ENCODE peak calls at places on chromosomes 4 and X, in seven cellular contexts. One of them, this sample, is unnamed.

GRCh38 chrX:40871385-40872082 is 136.2 kb upstream of the MED14 start:
- DNase-seq in CD4-positive, CD25-positive, alpha-beta regulatory T cell: no peak
- DNase-seq in ovary: no peak
- DNase-seq in right lobe of liver: no peak
- DNase-seq in body of pancreas: no peak
- DNase-seq in neuronal stem cell: no peak
- DNase-seq in tibial nerve: no peak
- DNase-seq in this sample: peak; percentile 6

GRCh38 chr4:114318309-114318708 is 280.3 kb upstream of the UGT8 start:
- DNase-seq in right lobe of liver: no peak
- DNase-seq in neuronal stem cell: no peak
- DNase-seq in CD4-positive, CD25-positive, alpha-beta regulatory T cell: no peak
- DNase-seq in ovary: no peak
- DNase-seq in tibial nerve: no peak
- DNase-seq in body of pancreas: no peak
- DNase-seq in this sample: no peak

GRCh38 chrX:135273162-135273561 is 21.3 kb downstream of the ETDA start:
- DNase-seq in tibial nerve: no peak
- DNase-seq in CD4-positive, CD25-positive, alpha-beta regulatory T cell: no peak
- DNase-seq in right lobe of liver: no peak
- DNase-seq in neuronal stem cell: no peak
- DNase-seq in ovary: no peak
- DNase-seq in body of pancreas: no peak
- DNase-seq in this sample: no peak

GRCh38 chrX:140762061-140762460 is 52.5 kb downstream of the LINC00632 start:
- DNase-seq in neuronal stem cell: peak; percentile 43
- DNase-seq in tibial nerve: no peak
- DNase-seq in ovary: peak; percentile 23
- DNase-seq in right lobe of liver: peak; percentile 46
- DNase-seq in CD4-positive, CD25-positive, alpha-beta regulatory T cell: no peak
- DNase-seq in body of pancreas: peak; percentile 35
- DNase-seq in this sample: peak; percentile 25

GRCh38 chr4:158775091-158775651 is 6.3 kb downstream of the FNIP2 start:
- DNase-seq in neuronal stem cell: no peak
- DNase-seq in tibial nerve: no peak
- DNase-seq in body of pancreas: no peak
- DNase-seq in ovary: no peak
- DNase-seq in CD4-positive, CD25-positive, alpha-beta regulatory T cell: no peak
- DNase-seq in right lobe of liver: no peak
- DNase-seq in this sample: no peak

GRCh38 chr4:24557036-24558022 is 27.0 kb downstream of the DHX15 start:
- DNase-seq in right lobe of liver: no peak
- DNase-seq in neuronal stem cell: no peak
- DNase-seq in body of pancreas: no peak
- DNase-seq in tibial nerve: no peak
- DNase-seq in CD4-positive, CD25-positive, alpha-beta regulatory T cell: no peak
- DNase-seq in ovary: no peak
- DNase-seq in this sample: no peak

GRCh38 chrX:152932598-152933175 is 34.8 kb downstream of the ZNF185 start:
- DNase-seq in body of pancreas: no peak
- DNase-seq in CD4-positive, CD25-positive, alpha-beta regulatory T cell: no peak
- DNase-seq in ovary: no peak
- DNase-seq in tibial nerve: no peak
- DNase-seq in neuronal stem cell: no peak
- DNase-seq in right lobe of liver: no peak
- DNase-seq in this sample: no peak

GRCh38 chr4:6939761-6940743 is 30.4 kb downstream of the TBC1D14 start:
- DNase-seq in CD4-positive, CD25-positive, alpha-beta regulatory T cell: no peak
- DNase-seq in neuronal stem cell: no peak
- DNase-seq in ovary: no peak
- DNase-seq in body of pancreas: no peak
- DNase-seq in tibial nerve: no peak
- DNase-seq in right lobe of liver: no peak
- DNase-seq in this sample: no peak

GRCh38 chr4:7939377-7940108 is at the start of gene AFAP1:
- DNase-seq in tibial nerve: peak; percentile 81
- DNase-seq in ovary: peak; percentile 92
- DNase-seq in neuronal stem cell: peak; percentile 87
- DNase-seq in body of pancreas: peak; percentile 89
- DNase-seq in right lobe of liver: peak; percentile 84
- DNase-seq in CD4-positive, CD25-positive, alpha-beta regulatory T cell: peak; percentile 80
- DNase-seq in this sample: peak; percentile 91

GRCh38 chr4:123893746-123894095 is 497.1 kb downstream of the SPRY1 start:
- DNase-seq in neuronal stem cell: no peak
- DNase-seq in ovary: no peak
- DNase-seq in right lobe of liver: no peak
- DNase-seq in CD4-positive, CD25-positive, alpha-beta regulatory T cell: no peak
- DNase-seq in body of pancreas: no peak
- DNase-seq in tibial nerve: no peak
- DNase-seq in this sample: no peak

GRCh38 chrX:124441971-124442370 is 95.6 kb downstream of the SH2D1A start:
- DNase-seq in tibial nerve: no peak
- DNase-seq in ovary: no peak
- DNase-seq in CD4-positive, CD25-positive, alpha-beta regulatory T cell: no peak
- DNase-seq in body of pancreas: no peak
- DNase-seq in right lobe of liver: no peak
- DNase-seq in neuronal stem cell: no peak
- DNase-seq in this sample: no peak

GRCh38 chr4:38046735-38047487 is 86.7 kb downstream of the PTTG2 start:
- DNase-seq in ovary: no peak
- DNase-seq in CD4-positive, CD25-positive, alpha-beta regulatory T cell: no peak
- DNase-seq in right lobe of liver: no peak
- DNase-seq in tibial nerve: no peak
- DNase-seq in body of pancreas: no peak
- DNase-seq in neuronal stem cell: peak; percentile 17
- DNase-seq in this sample: no peak

GRCh38 chr4:162510115-162510514 is 346.3 kb upstream of the FSTL5 start:
- DNase-seq in ovary: no peak
- DNase-seq in body of pancreas: no peak
- DNase-seq in neuronal stem cell: no peak
- DNase-seq in right lobe of liver: no peak
- DNase-seq in CD4-positive, CD25-positive, alpha-beta regulatory T cell: no peak
- DNase-seq in tibial nerve: no peak
- DNase-seq in this sample: no peak

GRCh38 chrX:154738013-154738738 is 12.7 kb downstream of the GAB3 start:
- DNase-seq in neuronal stem cell: no peak
- DNase-seq in right lobe of liver: no peak
- DNase-seq in tibial nerve: no peak
- DNase-seq in ovary: no peak
- DNase-seq in CD4-positive, CD25-positive, alpha-beta regulatory T cell: no peak
- DNase-seq in body of pancreas: peak; percentile 15
- DNase-seq in this sample: peak; percentile 59

GRCh38 chr4:121597346-121597934 is 99.3 kb downstream of the ANXA5 start:
- DNase-seq in body of pancreas: no peak
- DNase-seq in tibial nerve: no peak
- DNase-seq in neuronal stem cell: no peak
- DNase-seq in ovary: no peak
- DNase-seq in CD4-positive, CD25-positive, alpha-beta regulatory T cell: no peak
- DNase-seq in right lobe of liver: no peak
- DNase-seq in this sample: no peak

GRCh38 chrX:53312946-53313745 is 31.8 kb upstream of the IQSEC2 start:
- DNase-seq in right lobe of liver: peak; percentile 53
- DNase-seq in ovary: peak; percentile 62
- DNase-seq in CD4-positive, CD25-positive, alpha-beta regulatory T cell: peak; percentile 33
- DNase-seq in body of pancreas: peak; percentile 67
- DNase-seq in neuronal stem cell: peak; percentile 45
- DNase-seq in tibial nerve: peak; percentile 60
- DNase-seq in this sample: peak; percentile 26

GRCh38 chr4:77921701-77922100 is 59.1 kb downstream of the MRPL1 start:
- DNase-seq in neuronal stem cell: no peak
- DNase-seq in right lobe of liver: no peak
- DNase-seq in tibial nerve: no peak
- DNase-seq in ovary: no peak
- DNase-seq in CD4-positive, CD25-positive, alpha-beta regulatory T cell: no peak
- DNase-seq in body of pancreas: no peak
- DNase-seq in this sample: no peak

GRCh38 chr4:41281038-41281634 is 24.4 kb downstream of the UCHL1 start:
- DNase-seq in right lobe of liver: peak; percentile 50
- DNase-seq in neuronal stem cell: peak; percentile 84
- DNase-seq in ovary: no peak
- DNase-seq in tibial nerve: no peak
- DNase-seq in CD4-positive, CD25-positive, alpha-beta regulatory T cell: no peak
- DNase-seq in body of pancreas: peak; percentile 38
- DNase-seq in this sample: peak; percentile 62

GRCh38 chrX:74251006-74251930 is 52.7 kb upstream of the ZCCHC13 start:
- DNase-seq in tibial nerve: no peak
- DNase-seq in CD4-positive, CD25-positive, alpha-beta regulatory T cell: no peak
- DNase-seq in ovary: no peak
- DNase-seq in body of pancreas: no peak
- DNase-seq in right lobe of liver: no peak
- DNase-seq in neuronal stem cell: no peak
- DNase-seq in this sample: no peak

GRCh38 chr4:189804884-189805283 is 135.8 kb upstream of the FRG1 start:
- DNase-seq in right lobe of liver: no peak
- DNase-seq in tibial nerve: no peak
- DNase-seq in CD4-positive, CD25-positive, alpha-beta regulatory T cell: no peak
- DNase-seq in ovary: no peak
- DNase-seq in neuronal stem cell: no peak
- DNase-seq in body of pancreas: no peak
- DNase-seq in this sample: peak; percentile 18

GRCh38 chrX:20197641-20198210 is 56.1 kb upstream of the EIF1AX start:
- DNase-seq in neuronal stem cell: no peak
- DNase-seq in tibial nerve: no peak
- DNase-seq in ovary: no peak
- DNase-seq in body of pancreas: no peak
- DNase-seq in right lobe of liver: no peak
- DNase-seq in CD4-positive, CD25-positive, alpha-beta regulatory T cell: no peak
- DNase-seq in this sample: no peak

GRCh38 chr4:15836362-15836761 is 58.2 kb downstream of the CD38 start:
- DNase-seq in right lobe of liver: no peak
- DNase-seq in ovary: no peak
- DNase-seq in CD4-positive, CD25-positive, alpha-beta regulatory T cell: no peak
- DNase-seq in body of pancreas: no peak
- DNase-seq in neuronal stem cell: no peak
- DNase-seq in tibial nerve: no peak
- DNase-seq in this sample: no peak

GRCh38 chrX:50988649-50989048 is 78.1 kb downstream of the BMP15 start:
- DNase-seq in neuronal stem cell: no peak
- DNase-seq in tibial nerve: no peak
- DNase-seq in right lobe of liver: no peak
- DNase-seq in body of pancreas: peak; percentile 13
- DNase-seq in CD4-positive, CD25-positive, alpha-beta regulatory T cell: no peak
- DNase-seq in ovary: no peak
- DNase-seq in this sample: peak; percentile 3

GRCh38 chrX:118730500-118731247 is 3.3 kb downstream of the IL13RA1 start:
- DNase-seq in CD4-positive, CD25-positive, alpha-beta regulatory T cell: no peak
- DNase-seq in neuronal stem cell: no peak
- DNase-seq in ovary: no peak
- DNase-seq in right lobe of liver: no peak
- DNase-seq in tibial nerve: no peak
- DNase-seq in body of pancreas: no peak
- DNase-seq in this sample: no peak

GRCh38 chrX:111914398-111915092 is 38.6 kb downstream of the TRPC5OS start:
- DNase-seq in body of pancreas: no peak
- DNase-seq in CD4-positive, CD25-positive, alpha-beta regulatory T cell: no peak
- DNase-seq in neuronal stem cell: no peak
- DNase-seq in tibial nerve: no peak
- DNase-seq in ovary: no peak
- DNase-seq in right lobe of liver: no peak
- DNase-seq in this sample: no peak

GRCh38 chr4:79652232-79652631 is 244.2 kb upstream of the GK2 start:
- DNase-seq in tibial nerve: no peak
- DNase-seq in neuronal stem cell: no peak
- DNase-seq in CD4-positive, CD25-positive, alpha-beta regulatory T cell: no peak
- DNase-seq in ovary: no peak
- DNase-seq in right lobe of liver: no peak
- DNase-seq in body of pancreas: no peak
- DNase-seq in this sample: no peak

GRCh38 chr4:79653871-79654270 is 245.8 kb upstream of the GK2 start:
- DNase-seq in body of pancreas: no peak
- DNase-seq in neuronal stem cell: no peak
- DNase-seq in tibial nerve: no peak
- DNase-seq in ovary: no peak
- DNase-seq in right lobe of liver: no peak
- DNase-seq in CD4-positive, CD25-positive, alpha-beta regulatory T cell: no peak
- DNase-seq in this sample: no peak

GRCh38 chr4:79652726-79653125 is 244.7 kb upstream of the GK2 start:
- DNase-seq in tibial nerve: no peak
- DNase-seq in CD4-positive, CD25-positive, alpha-beta regulatory T cell: no peak
- DNase-seq in ovary: no peak
- DNase-seq in right lobe of liver: no peak
- DNase-seq in body of pancreas: no peak
- DNase-seq in neuronal stem cell: no peak
- DNase-seq in this sample: no peak

GRCh38 chr4:79661196-79661595 is 253.2 kb upstream of the GK2 start:
- DNase-seq in body of pancreas: no peak
- DNase-seq in tibial nerve: no peak
- DNase-seq in neuronal stem cell: no peak
- DNase-seq in right lobe of liver: no peak
- DNase-seq in ovary: no peak
- DNase-seq in CD4-positive, CD25-positive, alpha-beta regulatory T cell: no peak
- DNase-seq in this sample: no peak

GRCh38 chr4:79657379-79657778 is 249.4 kb upstream of the GK2 start:
- DNase-seq in right lobe of liver: no peak
- DNase-seq in neuronal stem cell: no peak
- DNase-seq in ovary: no peak
- DNase-seq in tibial nerve: no peak
- DNase-seq in CD4-positive, CD25-positive, alpha-beta regulatory T cell: no peak
- DNase-seq in body of pancreas: no peak
- DNase-seq in this sample: no peak
- H3K4me3 ChIP-seq in right lobe of liver: no peak overlapping the region
- H3K4me3 ChIP-seq in neuronal stem cell: no peak overlapping the region
- H3K4me3 ChIP-seq in ovary: no peak overlapping the region
- H3K4me3 ChIP-seq in tibial nerve: no peak overlapping the region
- H3K4me3 ChIP-seq in CD4-positive, CD25-positive, alpha-beta regulatory T cell: no peak overlapping the region
- H3K4me3 ChIP-seq in body of pancreas: no peak overlapping the region
- H3K4me3 ChIP-seq in this sample: no peak overlapping the region

GRCh38 chr4:28269426-28269825 is 1408.8 kb downstream of the STIM2 start:
- DNase-seq in ovary: no peak
- DNase-seq in CD4-positive, CD25-positive, alpha-beta regulatory T cell: no peak
- DNase-seq in body of pancreas: no peak
- DNase-seq in neuronal stem cell: no peak
- DNase-seq in tibial nerve: no peak
- DNase-seq in right lobe of liver: no peak
- DNase-seq in this sample: no peak
- H3K9me3 ChIP-seq in ovary: no peaks in the 10 kb centered on the region
- H3K9me3 ChIP-seq in CD4-positive, CD25-positive, alpha-beta regulatory T cell: no peaks in the 10 kb centered on the region
- H3K9me3 ChIP-seq in body of pancreas: no peaks in the 10 kb centered on the region
- H3K9me3 ChIP-seq in neuronal stem cell: no peaks in the 10 kb centered on the region
- H3K9me3 ChIP-seq in tibial nerve: no peaks in the 10 kb centered on the region
- H3K9me3 ChIP-seq in right lobe of liver: no peaks in the 10 kb centered on the region
- H3K9me3 ChIP-seq in this sample: no peaks in the 10 kb centered on the region

GRCh38 chrX:12972239-12972638 is 2.7 kb upstream of the TMSB4X start:
- DNase-seq in neuronal stem cell: no peak
- DNase-seq in body of pancreas: no peak
- DNase-seq in ovary: no peak
- DNase-seq in right lobe of liver: no peak
- DNase-seq in tibial nerve: no peak
- DNase-seq in CD4-positive, CD25-positive, alpha-beta regulatory T cell: no peak
- DNase-seq in this sample: no peak
- H3K4me3 ChIP-seq in neuronal stem cell: no peak overlapping the region
- H3K4me3 ChIP-seq in body of pancreas: no peak overlapping the region
- H3K4me3 ChIP-seq in ovary: no peak overlapping the region
- H3K4me3 ChIP-seq in right lobe of liver: no peak overlapping the region
- H3K4me3 ChIP-seq in tibial nerve: no peak overlapping the region
- H3K4me3 ChIP-seq in CD4-positive, CD25-positive, alpha-beta regulatory T cell: peak overlapping the region; percentile 98
- H3K4me3 ChIP-seq in this sample: no peak overlapping the region

DNA sequence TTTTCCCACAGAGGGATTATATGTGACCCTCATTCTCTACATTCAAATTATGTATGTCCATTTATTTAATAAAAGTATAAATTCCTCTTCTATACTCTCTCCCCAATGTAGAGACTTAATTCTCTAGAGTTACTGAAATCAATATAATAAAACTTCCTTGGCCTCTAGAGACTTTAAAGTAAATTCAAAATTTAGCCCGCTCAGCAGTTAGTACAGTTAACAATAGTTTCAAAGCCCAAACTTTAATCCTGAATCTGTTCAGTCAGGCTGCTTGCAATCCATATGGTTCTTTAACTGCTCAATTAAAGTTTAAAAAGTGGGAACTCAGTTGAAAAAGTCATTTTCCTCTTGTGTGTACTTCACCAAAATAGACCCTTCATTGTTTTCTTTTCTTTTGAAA is 2558.4 kb downstream of the ARAP2 start:
- DNase-seq in right lobe of liver: no peak
- DNase-seq in tibial nerve: no peak
- DNase-seq in neuronal stem cell: no peak
- DNase-seq in CD4-positive, CD25-positive, alpha-beta regulatory T cell: no peak
- DNase-seq in ovary: no peak
- DNase-seq in body of pancreas: no peak
- DNase-seq in this sample: no peak
- H3K9me3 ChIP-seq in right lobe of liver: no peaks in the 10 kb centered on the region
- H3K9me3 ChIP-seq in tibial nerve: no peaks in the 10 kb centered on the region
- H3K9me3 ChIP-seq in neuronal stem cell: peaks cover 2% of the 10 kb centered on the region
- H3K9me3 ChIP-seq in CD4-positive, CD25-positive, alpha-beta regulatory T cell: no peaks in the 10 kb centered on the region
- H3K9me3 ChIP-seq in ovary: no peaks in the 10 kb centered on the region
- H3K9me3 ChIP-seq in body of pancreas: no peaks in the 10 kb centered on the region
- H3K9me3 ChIP-seq in this sample: no peaks in the 10 kb centered on the region